ENCODE peak calls at places on chromosomes 1 and 21, in four cellular contexts. One of them, this sample, is unnamed.
A peak's percentile ranks its signal among the peaks of the same experiment; 100 is the strongest.

GRCh38 chr1:172485626-172486025 is 41.8 kb upstream of the PIGC start:
- DNase-seq in cardiac muscle cell: no peak
- DNase-seq in stimulated activated CD4-positive, alpha-beta T cell treated with anti-CD3 and anti-CD28 coated beads, TNF-alpha, amount 100 ng/mL, for 48 hours: no peak
- DNase-seq in WTC11: no peak
- DNase-seq in this sample: no peak

GRCh38 chr21:42110691-42111469 is 39.8 kb downstream of the UMODL1 start:
- DNase-seq in cardiac muscle cell: no peak
- DNase-seq in stimulated activated CD4-positive, alpha-beta T cell treated with anti-CD3 and anti-CD28 coated beads, TNF-alpha, amount 100 ng/mL, for 48 hours: no peak
- DNase-seq in WTC11: no peak
- DNase-seq in this sample: no peak

GRCh38 chr1:241412646-241413045 is 55.6 kb upstream of the RGS7 start:
- DNase-seq in cardiac muscle cell: no peak
- DNase-seq in stimulated activated CD4-positive, alpha-beta T cell treated with anti-CD3 and anti-CD28 coated beads, TNF-alpha, amount 100 ng/mL, for 48 hours: no peak
- DNase-seq in WTC11: no peak
- DNase-seq in this sample: no peak

GRCh38 chr1:205505791-205506190 is 1.3 kb downstream of the CDK18 start:
- DNase-seq in cardiac muscle cell: no peak
- DNase-seq in stimulated activated CD4-positive, alpha-beta T cell treated with anti-CD3 and anti-CD28 coated beads, TNF-alpha, amount 100 ng/mL, for 48 hours: no peak
- DNase-seq in WTC11: no peak
- DNase-seq in this sample: no peak

GRCh38 chr1:23111600-23112535 is 56.8 kb downstream of the LUZP1 start:
- DNase-seq in cardiac muscle cell: no peak
- DNase-seq in stimulated activated CD4-positive, alpha-beta T cell treated with anti-CD3 and anti-CD28 coated beads, TNF-alpha, amount 100 ng/mL, for 48 hours: no peak
- DNase-seq in WTC11: no peak
- DNase-seq in this sample: no peak

GRCh38 chr1:226903819-226904710 is 33.6 kb downstream of the PSEN2 start:
- DNase-seq in cardiac muscle cell: peak; percentile 90
- DNase-seq in stimulated activated CD4-positive, alpha-beta T cell treated with anti-CD3 and anti-CD28 coated beads, TNF-alpha, amount 100 ng/mL, for 48 hours: no peak
- DNase-seq in WTC11: no peak
- DNase-seq in this sample: no peak

GRCh38 chr1:193552274-193552673 is 365.9 kb upstream of the B3GALT2 start:
- DNase-seq in cardiac muscle cell: no peak
- DNase-seq in stimulated activated CD4-positive, alpha-beta T cell treated with anti-CD3 and anti-CD28 coated beads, TNF-alpha, amount 100 ng/mL, for 48 hours: no peak
- DNase-seq in WTC11: no peak
- DNase-seq in this sample: no peak

GRCh38 chr1:71809085-71809484 is 473.3 kb downstream of the NEGR1 start:
- DNase-seq in cardiac muscle cell: no peak
- DNase-seq in stimulated activated CD4-positive, alpha-beta T cell treated with anti-CD3 and anti-CD28 coated beads, TNF-alpha, amount 100 ng/mL, for 48 hours: no peak
- DNase-seq in WTC11: no peak
- DNase-seq in this sample: no peak

GRCh38 chr1:42320689-42321088 is 14.3 kb downstream of the FOXJ3 start:
- DNase-seq in cardiac muscle cell: no peak
- DNase-seq in stimulated activated CD4-positive, alpha-beta T cell treated with anti-CD3 and anti-CD28 coated beads, TNF-alpha, amount 100 ng/mL, for 48 hours: no peak
- DNase-seq in WTC11: no peak
- DNase-seq in this sample: no peak

GRCh38 chr1:37475380-37476086 is 1.2 kb downstream of the ZC3H12A start:
- DNase-seq in cardiac muscle cell: no peak
- DNase-seq in stimulated activated CD4-positive, alpha-beta T cell treated with anti-CD3 and anti-CD28 coated beads, TNF-alpha, amount 100 ng/mL, for 48 hours: no peak
- DNase-seq in WTC11: no peak
- DNase-seq in this sample: no peak

GRCh38 chr1:40532844-40533424 is 1.5 kb downstream of the ZNF684 start:
- DNase-seq in cardiac muscle cell: peak; percentile 65
- DNase-seq in stimulated activated CD4-positive, alpha-beta T cell treated with anti-CD3 and anti-CD28 coated beads, TNF-alpha, amount 100 ng/mL, for 48 hours: no peak
- DNase-seq in WTC11: peak; percentile 22
- DNase-seq in this sample: peak; percentile 58

GRCh38 chr1:233379869-233380438 is 52.4 kb downstream of the MAP3K21 start:
- DNase-seq in cardiac muscle cell: no peak
- DNase-seq in stimulated activated CD4-positive, alpha-beta T cell treated with anti-CD3 and anti-CD28 coated beads, TNF-alpha, amount 100 ng/mL, for 48 hours: no peak
- DNase-seq in WTC11: no peak
- DNase-seq in this sample: no peak

GRCh38 chr1:24643362-24644346 is 552 bp downstream of the SRRM1 start:
- DNase-seq in cardiac muscle cell: no peak
- DNase-seq in stimulated activated CD4-positive, alpha-beta T cell treated with anti-CD3 and anti-CD28 coated beads, TNF-alpha, amount 100 ng/mL, for 48 hours: no peak
- DNase-seq in WTC11: no peak
- DNase-seq in this sample: peak; percentile 38

GRCh38 chr1:242523968-242524570 is 428 bp downstream of the PLD5 start:
- DNase-seq in cardiac muscle cell: peak; percentile 19
- DNase-seq in stimulated activated CD4-positive, alpha-beta T cell treated with anti-CD3 and anti-CD28 coated beads, TNF-alpha, amount 100 ng/mL, for 48 hours: no peak
- DNase-seq in WTC11: peak; percentile 84
- DNase-seq in this sample: peak; percentile 85

GRCh38 chr1:9835758-9836631 is 12.2 kb upstream of the CLSTN1 start:
- DNase-seq in cardiac muscle cell: peak; percentile 58
- DNase-seq in stimulated activated CD4-positive, alpha-beta T cell treated with anti-CD3 and anti-CD28 coated beads, TNF-alpha, amount 100 ng/mL, for 48 hours: no peak
- DNase-seq in WTC11: peak; percentile 73
- DNase-seq in this sample: peak; percentile 83

GRCh38 chr1:17018849-17019248 is 7.1 kb upstream of the ATP13A2 start:
- DNase-seq in cardiac muscle cell: no peak
- DNase-seq in stimulated activated CD4-positive, alpha-beta T cell treated with anti-CD3 and anti-CD28 coated beads, TNF-alpha, amount 100 ng/mL, for 48 hours: no peak
- DNase-seq in WTC11: no peak
- DNase-seq in this sample: no peak

GRCh38 chr1:52842643-52843310 is at the start of gene ZYG11A:
- DNase-seq in cardiac muscle cell: peak; percentile 88
- DNase-seq in stimulated activated CD4-positive, alpha-beta T cell treated with anti-CD3 and anti-CD28 coated beads, TNF-alpha, amount 100 ng/mL, for 48 hours: peak; percentile 40
- DNase-seq in WTC11: peak; percentile 80
- DNase-seq in this sample: peak; percentile 92

GRCh38 chr1:205519541-205520131 is 15.2 kb downstream of the CDK18 start:
- DNase-seq in cardiac muscle cell: no peak
- DNase-seq in stimulated activated CD4-positive, alpha-beta T cell treated with anti-CD3 and anti-CD28 coated beads, TNF-alpha, amount 100 ng/mL, for 48 hours: no peak
- DNase-seq in WTC11: no peak
- DNase-seq in this sample: no peak

GRCh38 chr1:234108921-234109320 is 204.4 kb downstream of the SLC35F3 start:
- DNase-seq in cardiac muscle cell: peak; percentile 4
- DNase-seq in stimulated activated CD4-positive, alpha-beta T cell treated with anti-CD3 and anti-CD28 coated beads, TNF-alpha, amount 100 ng/mL, for 48 hours: no peak
- DNase-seq in WTC11: no peak
- DNase-seq in this sample: no peak

GRCh38 chr1:55813619-55814018 is 598.5 kb upstream of the USP24 start:
- DNase-seq in cardiac muscle cell: peak; percentile 94
- DNase-seq in stimulated activated CD4-positive, alpha-beta T cell treated with anti-CD3 and anti-CD28 coated beads, TNF-alpha, amount 100 ng/mL, for 48 hours: no peak
- DNase-seq in WTC11: no peak
- DNase-seq in this sample: no peak

GRCh38 chr1:109634771-109635750 is 15.4 kb downstream of the AMPD2 start:
- DNase-seq in cardiac muscle cell: no peak
- DNase-seq in stimulated activated CD4-positive, alpha-beta T cell treated with anti-CD3 and anti-CD28 coated beads, TNF-alpha, amount 100 ng/mL, for 48 hours: no peak
- DNase-seq in WTC11: no peak
- DNase-seq in this sample: no peak

GRCh38 chr1:232853994-232854532 is 48.8 kb downstream of the MAP10 start:
- DNase-seq in cardiac muscle cell: peak; percentile 75
- DNase-seq in stimulated activated CD4-positive, alpha-beta T cell treated with anti-CD3 and anti-CD28 coated beads, TNF-alpha, amount 100 ng/mL, for 48 hours: no peak
- DNase-seq in WTC11: no peak
- DNase-seq in this sample: no peak

GRCh38 chr1:198265073-198265661 is 108.4 kb downstream of the NEK7 start:
- DNase-seq in cardiac muscle cell: peak; percentile 79
- DNase-seq in stimulated activated CD4-positive, alpha-beta T cell treated with anti-CD3 and anti-CD28 coated beads, TNF-alpha, amount 100 ng/mL, for 48 hours: no peak
- DNase-seq in WTC11: no peak
- DNase-seq in this sample: peak; percentile 20

GRCh38 chr1:161816201-161816600 is 50.1 kb downstream of the ATF6 start:
- DNase-seq in cardiac muscle cell: peak; percentile 57
- DNase-seq in stimulated activated CD4-positive, alpha-beta T cell treated with anti-CD3 and anti-CD28 coated beads, TNF-alpha, amount 100 ng/mL, for 48 hours: no peak
- DNase-seq in WTC11: no peak
- DNase-seq in this sample: no peak

GRCh38 chr1:217542136-217542777 is 88.6 kb downstream of the GPATCH2 start:
- DNase-seq in cardiac muscle cell: peak; percentile 78
- DNase-seq in stimulated activated CD4-positive, alpha-beta T cell treated with anti-CD3 and anti-CD28 coated beads, TNF-alpha, amount 100 ng/mL, for 48 hours: no peak
- DNase-seq in WTC11: no peak
- DNase-seq in this sample: no peak

GRCh38 chr21:46627726-46628125 is 7.7 kb upstream of the PRMT2 start:
- DNase-seq in cardiac muscle cell: no peak
- DNase-seq in stimulated activated CD4-positive, alpha-beta T cell treated with anti-CD3 and anti-CD28 coated beads, TNF-alpha, amount 100 ng/mL, for 48 hours: no peak
- DNase-seq in WTC11: no peak
- DNase-seq in this sample: no peak

GRCh38 chr1:92483442-92484170 is 3.1 kb downstream of the GFI1 start:
- DNase-seq in cardiac muscle cell: no peak
- DNase-seq in stimulated activated CD4-positive, alpha-beta T cell treated with anti-CD3 and anti-CD28 coated beads, TNF-alpha, amount 100 ng/mL, for 48 hours: peak; percentile 46
- DNase-seq in WTC11: peak; percentile 71
- DNase-seq in this sample: peak; percentile 66

This sample was measured in neural progenitor cell.